ENCODE peak calls at places on chromosomes 2 and 18, in seven cellular contexts. V, C, Z, L, B, U and D are unnamed samples. For H3K36me3, the result is how much of the 10 kb centered on the place peaks cover.

GRCh38 chr2:72892506-72893173 is 5.4 kb downstream of the SPR start:
- DNase-seq in V (peak), C (peak), Z (no peak), L (no peak), B (peak), U (peak), D (no peak)

GRCh38 chr2:73264332-73264606 is 20.0 kb downstream of the FBXO41 start:
- DNase-seq in V (no peak), C (no peak), Z (no peak), L (no peak), B (no peak), U (no peak), D (no peak)

GRCh38 chr2:31319391-31320175 is 85.6 kb downstream of the EHD3 start:
- DNase-seq in V (peak), C (no peak), Z (peak), L (no peak), B (peak), U (no peak), D (no peak)

GRCh38 chr18:79902640-79903039 is 48.8 kb downstream of the SLC66A2 start:
- DNase-seq in V (no peak), C (no peak), Z (peak), L (no peak), B (no peak), U (no peak), D (no peak)

GRCh38 chr18:53991202-53991601 is 233.3 kb downstream of the MBD2 start:
- DNase-seq in V (no peak), C (peak), Z (no peak), L (no peak), B (no peak), U (no peak), D (no peak)

GRCh38 chr2:149744845-149745244 is 157.3 kb upstream of the MMADHC start:
- DNase-seq in V (no peak), C (peak), Z (no peak), L (no peak), B (peak), U (no peak), D (no peak)

GRCh38 chr2:222939208-222939846 is 78.5 kb downstream of the ACSL3 start:
- DNase-seq in V (peak), C (peak), Z (no peak), L (peak), B (peak), U (peak), D (peak)

GRCh38 chr2:181570833-181571661 is 85.9 kb downstream of the CERKL start:
- DNase-seq in V (no peak), C (peak), Z (no peak), L (no peak), B (peak), U (no peak), D (no peak)

GRCh38 chr2:79512442-79513401 is at the start of gene CTNNA2:
- DNase-seq in V (peak), C (peak), Z (no peak), L (no peak), B (no peak), U (peak), D (peak)

GRCh38 chr2:230893338-230893737 is 28.6 kb downstream of the ITM2C start:
- DNase-seq in V (no peak), C (no peak), Z (no peak), L (no peak), B (no peak), U (peak), D (no peak)

GRCh38 chr2:42558827-42559226 is 9.6 kb upstream of the MTA3 start:
- DNase-seq in V (peak), C (no peak), Z (no peak), L (no peak), B (no peak), U (no peak), D (no peak)

GRCh38 chr2:43082111-43082877 is 144.1 kb downstream of the ZFP36L2 start:
- DNase-seq in V (no peak), C (peak), Z (peak), L (no peak), B (peak), U (no peak), D (no peak)

GRCh38 chr2:119233326-119234020 is 9.8 kb downstream of the STEAP3 start:
- DNase-seq in V (no peak), C (peak), Z (no peak), L (no peak), B (peak), U (no peak), D (no peak)

GRCh38 chr2:221596192-221596591 is 24.1 kb upstream of the EPHA4 start:
- DNase-seq in V (no peak), C (peak), Z (no peak), L (no peak), B (peak), U (no peak), D (no peak)

DNA sequence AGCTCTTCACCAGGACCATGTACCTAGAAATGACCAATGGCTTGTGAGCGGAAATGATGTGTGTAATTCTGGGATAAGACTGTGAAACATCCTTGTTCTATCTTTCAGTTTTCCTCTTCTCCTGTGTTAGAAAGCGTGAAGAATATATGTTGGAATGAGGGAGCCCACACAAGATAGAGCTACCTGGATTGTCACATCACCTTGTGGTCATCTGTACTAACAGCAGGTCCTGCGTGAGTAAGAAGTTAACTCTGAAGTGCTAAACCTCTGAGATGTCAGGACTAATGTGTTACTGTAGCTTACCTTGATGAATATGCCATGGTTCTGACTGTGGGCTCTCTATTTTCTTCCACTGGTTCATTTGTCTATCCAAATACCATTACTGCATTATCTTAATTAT is 75.6 kb downstream of the FASTKD2 start:
- DNase-seq in V (no peak), C (no peak), Z (no peak), L (no peak), B (no peak), U (peak), D (no peak)
- TF ChIP-seq CTCF in V (no peak), C (no peak), Z (no peak), L (no peak), B (no peak), U (peak), D (no peak)

DNA sequence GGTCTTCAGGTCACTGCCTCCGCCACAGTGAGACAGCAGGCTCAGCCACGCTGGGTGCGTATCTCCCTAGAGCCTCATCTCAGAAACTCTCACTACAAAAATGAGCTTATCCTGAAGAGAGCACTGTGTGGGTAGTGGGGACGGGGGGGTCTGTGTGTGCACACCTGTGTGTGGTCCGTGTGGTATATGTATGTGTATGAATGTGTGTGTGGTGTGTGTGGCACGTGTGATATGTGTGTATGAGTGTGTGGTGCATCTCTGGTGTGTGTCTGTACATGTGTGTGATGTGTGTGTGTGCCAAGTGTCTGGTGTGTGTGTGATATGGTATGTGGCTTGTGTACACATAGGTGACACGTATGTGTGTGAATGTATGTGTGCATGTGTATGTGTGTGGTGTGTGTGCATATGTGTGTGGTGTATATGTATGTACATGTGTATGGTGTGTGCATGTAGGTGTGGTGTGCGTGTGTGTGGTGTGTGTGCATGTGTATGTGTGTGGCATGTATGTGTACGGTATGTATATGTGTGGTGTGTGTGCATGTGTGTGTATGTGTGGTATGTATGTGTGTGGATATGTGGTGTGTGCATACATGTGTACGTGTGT is 332.2 kb downstream of the EIPR1 start:
- DNase-seq in V (no peak), C (no peak), Z (no peak), L (no peak), B (no peak), U (no peak), D (no peak)
- H3K4me3 ChIP-seq in V (no peak), C (no peak), Z (no peak), L (no peak), B (no peak), U (no peak), D (no peak)

DNA sequence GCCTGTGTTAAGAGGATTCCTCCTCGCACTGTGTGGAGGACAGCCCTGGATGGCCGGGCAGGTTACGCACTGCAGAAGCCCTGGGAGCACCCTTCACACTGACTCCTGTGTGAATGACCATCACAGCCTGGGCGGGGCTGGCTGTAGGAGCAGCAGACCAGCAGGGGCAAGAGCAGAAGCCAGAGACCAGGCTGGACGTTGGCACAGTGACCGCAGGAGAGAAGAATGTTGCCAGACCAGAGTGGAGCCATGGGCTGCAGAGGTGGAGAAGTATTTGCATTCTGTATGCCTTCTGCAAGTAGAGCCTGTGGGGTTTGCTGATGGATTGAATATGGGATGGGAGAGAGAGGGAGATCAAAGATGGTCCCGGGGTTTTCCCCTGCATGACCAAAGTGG is 23.1 kb downstream of the LRRFIP1 start:
- DNase-seq in V (no peak), C (no peak), Z (no peak), L (no peak), B (no peak), U (no peak), D (no peak)
- H3K36me3 ChIP-seq in V (under half), C (under half), Z (under half), L (under half), B (under half), U (under half), D (under half)

DNA sequence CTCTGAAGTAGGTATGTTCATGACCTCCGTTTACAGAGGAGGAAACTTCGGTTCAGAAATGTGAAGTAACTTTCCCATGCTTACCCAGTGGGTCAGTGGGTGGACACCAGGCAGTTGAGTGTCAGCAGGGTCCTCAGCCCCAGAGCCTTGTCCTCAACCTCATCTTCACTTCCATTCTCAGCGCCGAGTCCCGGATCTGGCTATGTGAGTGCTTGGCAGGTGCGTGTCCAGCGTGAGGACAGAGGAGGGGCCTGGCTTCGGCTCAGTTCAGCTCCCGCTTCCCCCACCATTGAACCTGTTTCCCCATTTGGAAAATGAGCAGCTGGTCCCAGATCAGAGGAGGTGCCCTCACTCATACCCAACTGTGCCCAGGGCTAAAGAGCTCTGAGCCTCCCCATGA is 267.6 kb downstream of the ATAD2B start:
- DNase-seq in V (no peak), C (no peak), Z (no peak), L (no peak), B (no peak), U (no peak), D (no peak)
- TF ChIP-seq CTCF in V (no peak), C (no peak), Z (no peak), L (no peak), B (no peak), U (no peak), D (no peak)

DNA sequence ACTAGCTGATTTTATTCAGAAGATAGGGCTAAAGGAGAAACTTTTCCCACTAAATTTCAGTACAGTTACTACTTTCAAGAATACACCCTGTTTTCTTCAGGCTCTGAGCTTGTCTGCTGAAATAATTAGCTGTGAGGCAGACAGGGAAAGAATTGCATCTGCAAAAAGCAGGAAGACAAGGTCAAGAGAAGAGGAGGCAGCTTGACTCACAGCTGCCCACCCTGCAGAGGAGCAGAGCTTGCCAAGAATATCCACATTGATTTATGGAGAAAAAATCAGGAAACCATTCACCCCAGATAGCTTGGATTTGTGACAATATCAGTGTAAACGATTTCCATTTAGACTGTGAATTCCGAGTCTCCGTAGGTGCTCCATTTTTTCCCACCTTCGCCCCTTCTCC is 49.0 kb downstream of the ACTR2 start:
- DNase-seq in V (no peak), C (peak), Z (no peak), L (no peak), B (peak), U (no peak), D (no peak)
- H3K4me3 ChIP-seq in V (no peak), C (no peak), Z (no peak), L (no peak), B (no peak), U (no peak), D (no peak)

DNA sequence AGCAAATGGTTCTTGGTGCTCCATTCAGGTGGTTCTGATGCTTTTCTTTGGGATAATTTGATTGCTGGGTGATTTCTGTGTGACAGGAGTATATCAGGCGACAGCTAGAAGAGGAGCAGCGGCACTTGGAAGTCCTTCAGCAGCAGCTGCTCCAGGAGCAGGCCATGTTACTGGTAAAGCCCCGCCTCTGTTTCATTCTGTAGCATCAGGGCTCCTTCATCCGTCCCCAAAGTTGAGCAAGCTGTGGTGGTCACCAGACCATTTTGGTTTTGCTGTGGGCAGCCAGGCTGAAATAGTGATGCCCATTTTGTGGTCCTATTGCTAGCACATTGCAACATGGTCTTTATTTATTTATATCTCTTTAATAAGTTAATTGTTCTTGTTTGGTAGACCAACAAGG is 132.8 kb upstream of the IL1R2 start:
- DNase-seq in V (no peak), C (no peak), Z (no peak), L (no peak), B (no peak), U (no peak), D (no peak)
- H3K36me3 ChIP-seq in V (under half), C (under half), Z (half or more), L (half or more), B (under half), U (under half), D (under half)

GRCh38 chr2:190382851-190383250 is 25.3 kb upstream of the MFSD6 start:
- DNase-seq in V (peak), C (peak), Z (no peak), L (no peak), B (peak), U (peak), D (no peak)
- TF ChIP-seq CTCF in V (peak), C (peak), Z (peak), L (peak), B (peak), U (peak), D (peak)

DNA sequence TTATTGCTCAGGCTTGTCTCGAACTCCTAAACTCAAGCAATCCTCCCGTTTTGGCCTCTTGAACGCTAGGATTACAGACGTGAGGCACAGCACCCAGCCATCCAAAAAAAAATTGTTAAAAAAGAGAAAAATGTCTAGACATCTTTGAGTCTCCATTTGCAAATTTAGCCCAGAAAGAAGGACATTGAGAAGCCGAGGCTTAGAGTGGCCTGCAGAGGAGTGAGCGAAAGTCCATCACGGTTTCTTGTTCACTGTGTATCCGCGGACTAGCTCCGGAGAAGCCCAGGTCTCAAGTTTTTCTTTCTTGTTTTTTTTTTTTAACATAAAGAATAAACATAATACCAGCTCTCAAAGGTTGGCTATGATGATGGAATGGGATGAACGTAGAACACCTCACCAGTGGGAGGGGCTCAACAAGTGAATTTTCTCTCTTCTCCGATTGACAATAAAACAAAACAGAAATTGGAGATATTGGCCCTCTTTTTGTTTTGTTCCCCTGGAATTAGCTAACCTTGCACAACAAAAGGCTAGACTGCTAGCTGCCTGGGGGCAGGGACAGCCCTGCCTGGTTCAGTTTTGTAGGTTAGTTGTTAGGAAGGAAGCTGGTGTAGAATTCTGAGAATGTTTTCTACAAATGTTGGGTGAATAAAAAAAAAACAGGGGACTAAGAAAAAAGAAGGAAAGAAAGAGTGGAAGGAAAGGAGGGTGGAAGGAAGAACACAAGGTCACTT is 163.4 kb downstream of the MYCN start:
- DNase-seq in V (no peak), C (no peak), Z (no peak), L (no peak), B (no peak), U (peak), D (no peak)
- H3K4me3 ChIP-seq in V (no peak), C (no peak), Z (no peak), L (no peak), B (no peak), U (peak), D (no peak)